ENCODE peak calls at places on chromosome 9, in eight cellular contexts. Z is CMK; N is cardiac fibroblast; C is heart right ventricle; P is SHP77 treated with DMSO at 0.1 percent for 48 hours; J is GM23248; D is CD8-positive, alpha-beta T cell; E is endodermal cell. K is an unnamed sample.

GRCh38 chr9:92151691-92152393 is 36.6 kb upstream of the SPTLC1 start:
- DNase-seq in D (no peak), P (peak; percentile 44), C (no peak), J (peak; percentile 97), N (peak; percentile 68), E (peak; percentile 52), Z (no peak), K (no peak)

GRCh38 chr9:33619666-33620404 is 95.8 kb downstream of the ANKRD18B start:
- DNase-seq in P (no peak), D (no peak), Z (peak; percentile 45), N (peak; percentile 83), J (peak; percentile 95), E (peak; percentile 10), C (no peak), K (peak; percentile 54)

GRCh38 chr9:115594551-115594950 is 476.6 kb upstream of the TNC start:
- DNase-seq in E (no peak), Z (no peak), P (no peak), D (no peak), J (peak; percentile 51), N (peak; percentile 28), C (no peak), K (no peak)

GRCh38 chr9:18658764-18659705 is 185.1 kb downstream of the ADAMTSL1 start:
- DNase-seq in P (no peak), Z (no peak), E (no peak), J (peak; percentile 79), C (no peak), D (no peak), N (peak; percentile 72), K (no peak)

GRCh38 chr9:116979461-116979860 is 292.4 kb downstream of the TRIM32 start:
- DNase-seq in C (no peak), J (no peak), E (peak; percentile 59), P (no peak), D (no peak), N (no peak), Z (no peak), K (peak; percentile 40)

GRCh38 chr9:130610862-130611689 is 31.7 kb downstream of the FUBP3 start:
- DNase-seq in C (no peak), D (no peak), J (no peak), E (no peak), N (no peak), P (no peak), Z (no peak), K (no peak)

GRCh38 chr9:69674112-69674511 is 1.9 kb upstream of the APBA1 start:
- DNase-seq in E (peak; percentile 77), J (no peak), N (peak; percentile 1), D (no peak), P (no peak), C (no peak), Z (no peak), K (peak; percentile 81)

GRCh38 chr9:107674937-107675277 is 185.3 kb upstream of the KLF4 start:
- DNase-seq in E (no peak), P (no peak), N (no peak), J (peak; percentile 23), D (no peak), Z (no peak), C (no peak), K (no peak)

GRCh38 chr9:96661711-96662110 is 6.6 kb upstream of the PRXL2C start:
- DNase-seq in E (peak; percentile 46), Z (no peak), D (no peak), C (no peak), N (peak; percentile 8), P (no peak), J (peak; percentile 10), K (peak; percentile 7)

GRCh38 chr9:20980713-20981481 is 50.5 kb downstream of the HACD4 start:
- DNase-seq in C (no peak), D (no peak), E (no peak), N (peak; percentile 63), Z (no peak), J (peak; percentile 89), P (no peak), K (no peak)

GRCh38 chr9:119998614-119999013 is 581.4 kb downstream of the CDK5RAP2 start:
- DNase-seq in Z (no peak), P (no peak), J (no peak), N (no peak), D (no peak), E (no peak), C (no peak), K (no peak)

GRCh38 chr9:76912631-76913275 is 6.8 kb upstream of the PRUNE2 start:
- DNase-seq in Z (no peak), P (peak; percentile 40), C (no peak), E (no peak), D (no peak), N (peak; percentile 42), J (peak; percentile 55), K (no peak)

GRCh38 chr9:133160742-133161541 is 2.8 kb downstream of the GBGT1 start:
- DNase-seq in E (peak; percentile 76), N (peak; percentile 87), Z (no peak), D (no peak), P (peak; percentile 23), C (peak; percentile 59), J (peak; percentile 84), K (peak; percentile 68)

GRCh38 chr9:3585616-3586015 is 59.8 kb upstream of the RFX3 start:
- DNase-seq in P (no peak), E (no peak), J (no peak), C (no peak), Z (peak; percentile 66), N (no peak), D (no peak), K (no peak)

GRCh38 chr9:103627731-103628130 is 466.4 kb upstream of the SMC2 start:
- DNase-seq in N (no peak), P (no peak), E (no peak), D (no peak), Z (no peak), J (no peak), C (no peak), K (no peak)

GRCh38 chr9:91211414-91211813 is 150.3 kb downstream of the AUH start:
- DNase-seq in J (no peak), E (no peak), P (no peak), C (no peak), N (no peak), Z (no peak), D (no peak), K (no peak)